ENCODE peak calls at places on chromosomes 5 and 9, in ten cellular contexts. M is HL-60, J is glutamatergic neuron, T is A673, W is transverse colon, F is cardiac fibroblast, S is A549, G is foreskin fibroblast, Y is AG04450, D is cardiac muscle cell. Z is an unnamed sample.

GRCh38 chr5:2696156-2696807 is 55.2 kb downstream of the IRX2 start:
- DNase-seq in G (no peak), J (no peak), F (no peak), W (no peak), D (no peak), T (no peak), S (no peak), M (no peak), Y (no peak), Z (no peak)

GRCh38 chr9:137369911-137370630 is 52.9 kb downstream of the EXD3 start:
- DNase-seq in G (no peak), F (no peak), S (no peak), W (no peak), M (no peak), T (no peak), Y (no peak), J (peak; percentile 69), D (no peak), Z (no peak)

GRCh38 chr9:14180077-14180941 is 133.6 kb downstream of the NFIB start:
- DNase-seq in Y (no peak), J (no peak), M (no peak), D (no peak), S (no peak), W (peak; percentile 35), G (no peak), F (peak; percentile 44), T (no peak), Z (no peak)

GRCh38 chr9:70427161-70427945 is 12.9 kb upstream of the KLF9 start:
- DNase-seq in G (no peak), J (no peak), F (peak; percentile 78), Y (no peak), S (no peak), D (no peak), T (no peak), M (no peak), W (no peak), Z (no peak)

GRCh38 chr5:124661317-124662141 is 84.9 kb downstream of the ZNF608 start:
- DNase-seq in G (peak; percentile 76), J (peak; percentile 44), M (no peak), F (peak; percentile 91), Y (peak; percentile 76), D (peak; percentile 82), W (no peak), T (peak; percentile 33), S (peak; percentile 97), Z (peak; percentile 89)

GRCh38 chr9:35029241-35029640 is 39.7 kb downstream of the DNAJB5 start:
- DNase-seq in Y (no peak), F (no peak), M (no peak), G (no peak), S (no peak), T (no peak), W (no peak), D (no peak), J (no peak), Z (no peak)

GRCh38 chr5:153896117-153896516 is 142.6 kb downstream of the FAM114A2 start:
- DNase-seq in W (no peak), T (no peak), Y (no peak), M (no peak), F (no peak), J (no peak), S (no peak), G (peak; percentile 60), D (no peak), Z (no peak)

GRCh38 chr5:136006767-136007251 is 22.0 kb upstream of the TGFBI start:
- DNase-seq in W (no peak), F (peak; percentile 70), T (no peak), G (peak; percentile 93), D (no peak), M (no peak), Y (no peak), S (peak; percentile 93), J (no peak), Z (no peak)

GRCh38 chr5:64923151-64923685 is 154.5 kb downstream of the CWC27 start:
- DNase-seq in T (no peak), M (no peak), F (peak; percentile 22), W (no peak), D (no peak), J (no peak), S (no peak), G (peak; percentile 6), Y (peak; percentile 44), Z (peak; percentile 6)

GRCh38 chr9:87970602-87971001 is 3.7 kb downstream of the CDK20 start:
- DNase-seq in W (no peak), D (no peak), F (no peak), G (no peak), Y (no peak), T (no peak), M (no peak), J (no peak), S (no peak), Z (no peak)

GRCh38 chr5:135204151-135204600 is 170.1 kb upstream of the PITX1 start:
- DNase-seq in D (no peak), W (no peak), J (no peak), T (peak; percentile 67), F (no peak), Y (no peak), S (no peak), M (no peak), G (no peak), Z (peak; percentile 5)

GRCh38 chr5:141703133-141703561 is 21.1 kb upstream of the ARAP3 start:
- DNase-seq in M (no peak), S (no peak), W (no peak), J (no peak), D (no peak), T (no peak), G (peak; percentile 11), Y (no peak), F (peak; percentile 13), Z (no peak)

GRCh38 chr5:39794511-39794910 is 369.7 kb upstream of the DAB2 start:
- DNase-seq in T (peak; percentile 49), G (peak; percentile 60), S (peak; percentile 6), W (no peak), D (no peak), F (no peak), M (no peak), J (no peak), Y (no peak), Z (no peak)

GRCh38 chr9:114493521-114494184 is 11.6 kb downstream of the WHRN start:
- DNase-seq in J (no peak), S (no peak), G (no peak), D (no peak), W (no peak), Y (no peak), F (no peak), T (no peak), M (no peak), Z (no peak)

DNA sequence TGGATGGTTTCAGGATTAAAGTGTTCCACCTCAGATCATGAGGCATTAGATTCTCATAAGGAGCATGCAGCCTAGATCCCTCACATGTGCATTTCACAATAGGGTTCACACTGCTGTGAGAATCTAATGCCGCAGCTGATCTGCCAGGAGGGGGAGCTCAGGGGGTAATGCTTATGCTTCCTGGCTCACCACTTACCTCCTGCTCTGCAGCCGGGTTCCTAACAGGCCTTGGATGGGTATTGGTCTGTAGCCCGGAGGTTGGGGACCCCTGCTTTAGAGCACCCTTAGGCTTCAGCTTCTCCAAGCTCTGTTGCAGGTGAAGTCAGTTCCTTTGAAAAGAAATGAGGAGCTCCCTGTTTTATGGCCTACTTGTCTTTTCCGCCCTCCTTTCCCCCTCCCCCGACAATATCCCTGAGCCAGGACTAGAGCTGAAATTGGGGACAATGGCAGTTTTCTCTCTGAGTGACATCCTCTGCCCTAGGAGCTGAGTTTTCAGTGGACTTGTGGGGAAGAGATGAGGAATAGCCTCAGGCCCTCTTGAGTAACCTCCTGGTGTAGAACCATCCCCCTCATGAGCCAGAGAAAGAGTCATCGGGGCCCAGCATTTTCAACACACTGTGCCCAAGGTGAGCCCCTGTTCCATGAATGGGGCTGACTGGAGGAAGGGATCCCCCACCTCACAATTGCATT is 16.2 kb upstream of the MAT2B start:
- DNase-seq in G (peak; percentile 31), J (peak; percentile 32), M (peak; percentile 45), F (peak; percentile 57), Y (no peak), S (peak; percentile 48), W (no peak), D (no peak), T (peak; percentile 45), Z (no peak)
- TF ChIP-seq CTCF in G (peak; percentile 45), J (no peak), M (peak; percentile 6), F (peak; percentile 31), Y (peak; percentile 42), S (no peak), W (no peak), D (peak; percentile 57), T (peak; percentile 40), Z (peak; percentile 32)

GRCh38 chr5:116142495-116142894 is 57.7 kb downstream of the COMMD10 start:
- DNase-seq in S (no peak), W (no peak), G (no peak), Y (no peak), M (no peak), J (no peak), F (no peak), D (no peak), T (no peak), Z (no peak)
- TF ChIP-seq CTCF in S (no peak), W (no peak), G (no peak), Y (no peak), M (no peak), J (peak; percentile 39), F (peak; percentile 10), D (no peak), T (no peak), Z (no peak)

DNA sequence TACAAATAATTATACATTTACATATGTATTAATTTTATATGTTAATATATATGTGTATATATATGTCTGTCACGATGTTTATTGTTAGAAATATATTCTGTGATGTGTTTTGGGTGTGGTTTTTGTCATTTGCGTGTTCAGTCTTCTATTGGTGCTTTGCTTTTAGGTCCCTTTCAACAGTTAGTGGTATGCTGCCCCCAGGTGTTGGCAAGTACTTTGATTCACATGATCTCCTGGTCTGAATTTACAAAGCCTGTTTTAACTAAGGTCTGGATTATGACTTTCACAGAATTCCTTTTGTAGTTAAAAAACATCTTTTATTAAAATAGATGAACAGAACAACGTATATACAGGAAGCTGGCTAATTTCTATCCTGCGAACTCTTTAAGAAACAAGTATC is 271.5 kb downstream of the CCDC171 start:
- DNase-seq in T (peak; percentile 19), Y (no peak), W (no peak), D (peak; percentile 1), G (no peak), S (peak; percentile 24), J (no peak), F (peak; percentile 28), M (no peak), Z (peak; percentile 13)
- TF ChIP-seq CTCF in T (peak; percentile 29), Y (peak; percentile 40), W (no peak), D (no peak), G (no peak), S (no peak), J (no peak), F (no peak), M (no peak), Z (peak; percentile 36)

DNA sequence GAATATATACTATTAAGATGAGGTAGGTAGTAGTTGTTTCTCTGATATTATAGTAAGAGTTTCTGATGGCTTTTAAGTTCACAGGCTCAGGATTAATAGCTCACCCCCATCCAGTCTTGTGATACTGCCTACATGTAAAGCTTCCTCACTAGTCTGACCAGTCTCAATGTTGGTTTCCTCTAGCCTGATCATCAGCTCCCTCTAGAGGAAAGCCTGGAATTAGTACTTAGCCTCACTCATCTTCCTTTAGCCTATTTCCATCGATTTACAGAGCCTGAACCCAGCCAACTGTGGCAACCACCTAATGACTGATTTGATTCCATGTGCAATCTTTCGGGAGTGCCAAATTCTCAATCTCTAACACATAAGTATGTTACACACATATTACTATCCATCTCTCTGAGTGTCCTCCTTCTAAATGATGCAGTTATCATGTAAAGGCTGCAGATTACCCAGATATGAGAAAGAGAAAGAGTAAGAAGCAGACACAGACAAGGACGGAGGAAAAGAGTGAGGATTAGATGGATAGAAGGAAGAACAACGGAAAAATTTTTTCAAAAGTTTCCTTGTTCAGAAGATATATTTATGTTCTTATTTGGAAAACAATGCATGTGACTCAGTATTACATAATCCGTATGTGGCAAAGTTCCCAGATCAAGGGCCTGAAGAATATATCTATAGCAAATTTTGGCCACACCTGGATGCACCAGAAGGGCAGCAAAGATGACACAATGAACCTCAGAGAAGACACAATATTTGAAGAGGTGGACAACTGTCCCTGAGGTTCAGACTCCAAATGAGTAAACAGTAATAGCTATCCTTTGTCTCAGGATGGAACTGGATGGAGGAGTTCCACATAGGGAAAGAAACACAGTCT is 333.7 kb downstream of the ELAVL2 start:
- DNase-seq in D (peak; percentile 65), G (no peak), M (no peak), T (peak; percentile 14), W (no peak), Y (no peak), J (no peak), S (peak; percentile 47), F (peak; percentile 1), Z (peak; percentile 12)
- TF ChIP-seq CTCF in D (peak; percentile 28), G (peak; percentile 7), M (no peak), T (peak; percentile 43), W (peak; percentile 46), Y (peak; percentile 57), J (peak; percentile 57), S (peak; percentile 31), F (peak; percentile 31), Z (peak; percentile 64)

Z was measured in astrocyte of the cerebellum.